ENCODE peak calls at places on chromosomes 2 and 18, in five cellular contexts. N is K562, Z is HCT116, O is HepG2, H is SK-N-SH. P is an unnamed sample.
A peak's percentile ranks its signal among the peaks of the same experiment; 100 is the strongest.

GRCh38 chr2:197604117-197604516 is 71.3 kb downstream of the RFTN2 start:
- DNase-seq in N (no peak), Z (no peak), O (no peak), H (no peak), P (no peak)

GRCh38 chr18:54020346-54020745 is 204.1 kb downstream of the MBD2 start:
- DNase-seq in N (no peak), Z (no peak), O (no peak), H (no peak), P (no peak)

GRCh38 chr2:161237397-161238263 is 70.6 kb upstream of the PSMD14 start:
- DNase-seq in N (no peak), Z (no peak), O (no peak), H (peak; percentile 78), P (no peak)

GRCh38 chr2:30354621-30355020 is 92.4 kb upstream of the LCLAT1 start:
- DNase-seq in N (peak; percentile 20), Z (no peak), O (no peak), H (no peak), P (no peak)

GRCh38 chr2:131105950-131106801 is 1.0 kb downstream of the PLEKHB2 start:
- DNase-seq in N (peak; percentile 58), Z (no peak), O (peak; percentile 84), H (peak; percentile 27), P (no peak)

GRCh38 chr2:240457223-240458043 is 22.0 kb downstream of the GPC1 start:
- DNase-seq in N (no peak), Z (no peak), O (peak; percentile 60), H (no peak), P (no peak)

GRCh38 chr2:23128684-23129292 is 256.2 kb upstream of the KLHL29 start:
- DNase-seq in N (no peak), Z (no peak), O (no peak), H (no peak), P (no peak)

GRCh38 chr2:141105763-141106162 is 1025.1 kb downstream of the LRP1B start:
- DNase-seq in N (no peak), Z (no peak), O (no peak), H (no peak), P (no peak)

GRCh38 chr18:21192308-21192624 is 49.8 kb upstream of the GREB1L start:
- DNase-seq in N (no peak), Z (no peak), O (no peak), H (no peak), P (no peak)

GRCh38 chr18:31596081-31596872 is 4.6 kb downstream of the TTR start:
- DNase-seq in N (no peak), Z (no peak), O (peak; percentile 67), H (peak; percentile 26), P (no peak)

GRCh38 chr2:233329489-233330135 is 22.0 kb downstream of the SAG start:
- DNase-seq in N (peak; percentile 34), Z (no peak), O (no peak), H (no peak), P (no peak)

GRCh38 chr2:133599813-133600212 is 31.6 kb upstream of the NCKAP5 start:
- DNase-seq in N (no peak), Z (no peak), O (no peak), H (no peak), P (no peak)

GRCh38 chr2:61291851-61292575 is 130.0 kb downstream of the C2orf74 start:
- DNase-seq in N (no peak), Z (no peak), O (no peak), H (no peak), P (no peak)

GRCh38 chr2:136121511-136121910 is 3.6 kb upstream of the CXCR4 start:
- DNase-seq in N (no peak), Z (no peak), O (no peak), H (no peak), P (no peak)

GRCh38 chr2:16666453-16666801 is 793 bp upstream of the CYRIA start:
- DNase-seq in N (no peak), Z (no peak), O (no peak), H (no peak), P (no peak)

GRCh38 chr2:37928377-37928776 is 3.3 kb downstream of the RMDN2 start:
- DNase-seq in N (no peak), Z (no peak), O (peak; percentile 67), H (no peak), P (no peak)

GRCh38 chr18:47719096-47719780 is 211.2 kb downstream of the SMAD2 start:
- DNase-seq in N (no peak), Z (no peak), O (no peak), H (no peak), P (no peak)

GRCh38 chr2:59885536-59885935 is 667.9 kb downstream of the BCL11A start:
- DNase-seq in N (no peak), Z (no peak), O (no peak), H (no peak), P (no peak)

DNA sequence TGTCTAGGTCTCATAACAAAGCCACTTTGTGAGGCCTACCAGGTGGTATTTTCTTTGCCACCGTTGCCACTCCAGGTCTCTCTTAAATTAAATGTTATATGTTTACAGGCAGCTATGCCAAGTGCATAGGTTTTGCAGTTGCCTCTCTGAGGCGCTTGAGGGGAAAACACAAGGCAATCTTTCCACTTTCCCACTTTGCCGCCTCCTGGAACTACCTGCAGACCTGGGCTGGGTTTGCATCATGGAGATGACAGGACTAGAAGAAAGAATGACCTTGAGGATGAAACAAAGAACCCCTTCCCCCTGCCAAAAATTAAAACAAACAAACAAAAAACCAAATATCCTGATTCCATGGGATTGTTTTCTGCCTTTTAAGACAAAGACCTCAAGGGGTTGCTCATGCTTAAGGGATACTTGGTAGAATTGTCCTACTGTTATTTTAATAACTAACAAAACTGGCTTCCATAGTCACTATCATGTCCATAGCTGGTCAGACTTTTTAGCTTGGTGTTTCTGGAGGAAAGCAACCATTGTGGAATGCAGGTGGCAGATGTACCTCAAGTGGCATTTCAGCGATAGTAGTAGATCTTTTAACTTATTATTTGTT is 159.9 kb downstream of the PRPF40A start:
- DNase-seq in N (no peak), Z (no peak), O (no peak), H (no peak), P (no peak)
- H3K27ac ChIP-seq in N (no peak overlapping the region), Z (no peak overlapping the region), O (no peak overlapping the region), H (no peak overlapping the region), P (no peak overlapping the region)

DNA sequence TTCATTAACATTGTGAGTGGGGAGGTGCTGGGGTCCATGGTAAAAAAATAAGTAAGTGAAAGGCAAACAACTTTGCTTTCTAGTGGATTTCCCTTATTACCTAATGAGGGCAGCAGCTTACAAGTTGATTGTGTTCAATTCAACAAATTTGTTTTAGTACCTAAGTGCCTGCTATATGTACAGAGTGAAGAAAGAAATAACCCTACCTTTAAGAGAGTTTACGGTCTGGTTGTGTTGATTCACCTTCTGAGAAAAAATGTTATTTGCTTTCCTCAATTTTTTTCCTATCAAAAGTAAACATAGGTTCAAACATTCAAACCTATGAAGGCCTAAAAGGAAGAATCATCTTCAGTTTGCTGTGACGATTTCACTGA is 1.6 kb upstream of the SPTBN1 start:
- DNase-seq in N (no peak), Z (no peak), O (peak; percentile 71), H (no peak), P (no peak)
- TF ChIP-seq SIN3A in N (no peak), Z (no peak), O (no peak), H (no peak), P (no peak)

GRCh38 chr2:118975133-118975532 is 33.1 kb downstream of the MARCO start:
- DNase-seq in N (no peak), Z (no peak), O (no peak), H (no peak), P (no peak)
- H3K36me3 ChIP-seq in N (no peaks in the 10 kb centered on the region), Z (no peaks in the 10 kb centered on the region), O (no peaks in the 10 kb centered on the region), H (no peaks in the 10 kb centered on the region), P (no peaks in the 10 kb centered on the region)

GRCh38 chr2:24857741-24858140 is 62.3 kb downstream of the ADCY3 start:
- DNase-seq in N (no peak), Z (no peak), O (no peak), H (no peak), P (no peak)
- H3K27ac ChIP-seq in N (no peak overlapping the region), Z (no peak overlapping the region), O (no peak overlapping the region), H (no peak overlapping the region), P (no peak overlapping the region)

GRCh38 chr2:127175821-127176354 is 44.2 kb downstream of the CYP27C1 start:
- DNase-seq in N (no peak), Z (no peak), O (no peak), H (no peak), P (no peak)

GRCh38 chr2:127174176-127174575 is 45.9 kb downstream of the CYP27C1 start:
- DNase-seq in N (peak; percentile 34), Z (no peak), O (no peak), H (peak; percentile 80), P (no peak)

GRCh38 chr2:127176371-127177311 is 43.5 kb downstream of the CYP27C1 start:
- DNase-seq in N (no peak), Z (no peak), O (no peak), H (peak; percentile 53), P (no peak)

GRCh38 chr2:127175406-127175805 is 44.7 kb downstream of the CYP27C1 start:
- DNase-seq in N (no peak), Z (no peak), O (no peak), H (no peak), P (no peak)

GRCh38 chr2:127174977-127175376 is 45.1 kb downstream of the CYP27C1 start:
- DNase-seq in N (no peak), Z (no peak), O (no peak), H (peak; percentile 50), P (no peak)
- TF ChIP-seq SIN3A in N (no peak), Z (no peak), O (no peak), H (no peak), P (no peak)

GRCh38 chr18:58978916-58979315 is 114.2 kb downstream of the ZNF532 start:
- DNase-seq in N (no peak), Z (no peak), O (no peak), H (no peak), P (no peak)
- H3K36me3 ChIP-seq in N (no peaks in the 10 kb centered on the region), Z (no peaks in the 10 kb centered on the region), O (no peaks in the 10 kb centered on the region), H (peaks cover 28% of the 10 kb centered on the region), P (no peaks in the 10 kb centered on the region)

GRCh38 chr2:1930376-1930775 is 186.1 kb upstream of the PXDN start:
- DNase-seq in N (no peak), Z (no peak), O (no peak), H (no peak), P (no peak)
- H3K27ac ChIP-seq in N (no peak overlapping the region), Z (no peak overlapping the region), O (no peak overlapping the region), H (no peak overlapping the region), P (no peak overlapping the region)

GRCh38 chr2:43293744-43294695 is 67.6 kb upstream of the ZFP36L2 start:
- DNase-seq in N (peak; percentile 86), Z (peak; percentile 97), O (peak; percentile 99), H (no peak), P (peak; percentile 69)
- TF ChIP-seq SIN3A in N (no peak), Z (peak; percentile 89), O (no peak), H (no peak), P (no peak)

P was measured in Panc1.